ENCODE peak calls at places on chromosome 13, in six cellular contexts. J, A, Y, T, S and B are unnamed samples.

GRCh38 chr13:26184791-26185250 is 37.3 kb downstream of the RNF6 start:
- DNase-seq in A (no peak), Y (peak; percentile 46), J (peak; percentile 56), S (peak; percentile 80), T (peak; percentile 22), B (peak; percentile 84)

GRCh38 chr13:103625194-103625593 is 559.0 kb upstream of the SLC10A2 start:
- DNase-seq in A (no peak), T (no peak), S (no peak), J (no peak), Y (no peak), B (no peak)

GRCh38 chr13:111247552-111247951 is 72.9 kb upstream of the TEX29 start:
- DNase-seq in T (peak; percentile 13), S (no peak), A (no peak), Y (no peak), J (no peak), B (no peak)

GRCh38 chr13:109998808-109999528 is 212.6 kb upstream of the IRS2 start:
- DNase-seq in S (peak; percentile 15), T (peak; percentile 6), Y (no peak), J (peak; percentile 86), A (no peak), B (peak; percentile 71)

GRCh38 chr13:30158774-30159445 is 148.4 kb downstream of the KATNAL1 start:
- DNase-seq in S (peak; percentile 20), J (peak; percentile 65), A (no peak), Y (no peak), T (no peak), B (peak; percentile 76)

GRCh38 chr13:51101636-51102218 is 9.3 kb downstream of the C13orf42 start:
- DNase-seq in T (no peak), J (no peak), S (no peak), A (no peak), Y (no peak), B (no peak)

GRCh38 chr13:43767351-43767901 is 19.3 kb downstream of the ENOX1 start:
- DNase-seq in A (no peak), S (no peak), Y (no peak), J (no peak), T (no peak), B (peak; percentile 66)

GRCh38 chr13:112928958-112929777 is 39.8 kb upstream of the MCF2L start:
- DNase-seq in Y (no peak), T (peak; percentile 39), A (no peak), S (peak; percentile 41), J (peak; percentile 10), B (peak; percentile 23)

GRCh38 chr13:113122571-113123225 is at the start of gene F10:
- DNase-seq in A (no peak), S (no peak), J (peak; percentile 75), T (peak; percentile 97), Y (no peak), B (peak; percentile 65)

GRCh38 chr13:99275093-99275469 is 16.9 kb upstream of the GPR18 start:
- DNase-seq in T (no peak), A (no peak), J (peak; percentile 69), S (peak; percentile 60), Y (no peak), B (peak; percentile 70)

GRCh38 chr13:94674609-94675348 is 37.6 kb downstream of the SOX21 start:
- DNase-seq in J (peak; percentile 26), S (peak; percentile 60), Y (peak; percentile 7), A (no peak), T (no peak), B (peak; percentile 54)

GRCh38 chr13:20161951-20162300 is 1.1 kb upstream of the GJA3 start:
- DNase-seq in J (no peak), A (no peak), S (no peak), T (no peak), Y (no peak), B (peak; percentile 2)

GRCh38 chr13:51797664-51798488 is 6.1 kb downstream of the DHRS12 start:
- DNase-seq in A (no peak), S (peak; percentile 70), Y (peak; percentile 46), T (peak; percentile 54), J (peak; percentile 40), B (peak; percentile 72)

GRCh38 chr13:41523396-41523795 is 66.0 kb downstream of the RGCC start:
- DNase-seq in A (no peak), J (no peak), S (no peak), Y (no peak), T (no peak), B (no peak)

GRCh38 chr13:68667863-68668262 is 1437.7 kb upstream of the PCDH9 start:
- DNase-seq in A (no peak), J (no peak), Y (no peak), T (no peak), S (no peak), B (no peak)

GRCh38 chr13:29817604-29818378 is 32.6 kb downstream of the UBL3 start:
- DNase-seq in A (no peak), J (no peak), Y (peak; percentile 15), T (no peak), S (peak; percentile 17), B (peak; percentile 7)

GRCh38 chr13:83622422-83622784 is 259.9 kb downstream of the SLITRK1 start:
- DNase-seq in T (no peak), S (no peak), J (peak; percentile 76), A (no peak), Y (no peak), B (no peak)

GRCh38 chr13:90448466-90449037 is 898.9 kb upstream of the MIR17HG start:
- DNase-seq in Y (no peak), S (peak; percentile 1), J (no peak), A (no peak), T (no peak), B (peak; percentile 61)

GRCh38 chr13:22061371-22061805 is 390.5 kb downstream of the FGF9 start:
- DNase-seq in A (no peak), J (no peak), Y (no peak), T (no peak), S (no peak), B (no peak)

GRCh38 chr13:103703246-103703645 is 637.0 kb upstream of the SLC10A2 start:
- DNase-seq in T (no peak), J (no peak), Y (no peak), A (no peak), S (no peak), B (no peak)